ENCODE peak calls at places on chromosomes 3 and 15, in four cellular contexts. B is AG04450, P is HCT116, G is A549. Z is an unnamed sample.

GRCh38 chr3:121624147-121624852 is 31.1 kb downstream of the FBXO40 start:
- DNase-seq in B (no peak), P (no peak), G (no peak), Z (no peak)

GRCh38 chr15:52481915-52482314 is 46.8 kb downstream of the MYO5A start:
- DNase-seq in B (peak; percentile 43), P (peak; percentile 13), G (no peak), Z (peak; percentile 33)

GRCh38 chr3:135229018-135229495 is 434.0 kb downstream of the EPHB1 start:
- DNase-seq in B (no peak), P (no peak), G (no peak), Z (no peak)

GRCh38 chr15:74007820-74008371 is 13.4 kb downstream of the PML start:
- DNase-seq in B (no peak), P (no peak), G (no peak), Z (no peak)

GRCh38 chr15:28956491-28956890 is 70.7 kb downstream of the APBA2 start:
- DNase-seq in B (no peak), P (no peak), G (no peak), Z (no peak)

GRCh38 chr3:30289324-30289723 is 317.1 kb upstream of the TGFBR2 start:
- DNase-seq in B (no peak), P (no peak), G (peak; percentile 71), Z (no peak)

GRCh38 chr3:112569265-112569664 is 7.4 kb downstream of the SLC35A5 start:
- DNase-seq in B (no peak), P (no peak), G (no peak), Z (no peak)

GRCh38 chr3:30638685-30639412 is 32.4 kb downstream of the TGFBR2 start:
- DNase-seq in B (no peak), P (no peak), G (no peak), Z (no peak)

GRCh38 chr15:99100245-99101173 is 4.4 kb upstream of the SYNM start:
- DNase-seq in B (no peak), P (peak; percentile 36), G (peak; percentile 81), Z (no peak)

GRCh38 chr3:82114589-82114988 is 353.1 kb upstream of the GBE1 start:
- DNase-seq in B (no peak), P (no peak), G (no peak), Z (no peak)

GRCh38 chr3:130839815-130840214 is 54.1 kb upstream of the ATP2C1 start:
- DNase-seq in B (no peak), P (no peak), G (no peak), Z (no peak)

GRCh38 chr15:40894689-40895308 is 549 bp downstream of the VPS18 start:
- DNase-seq in B (peak; percentile 66), P (peak; percentile 60), G (peak; percentile 73), Z (peak; percentile 50)

GRCh38 chr3:128084675-128085021 is 32.4 kb downstream of the SEC61A1 start:
- DNase-seq in B (no peak), P (no peak), G (no peak), Z (no peak)

GRCh38 chr3:112519424-112520001 is 20.2 kb upstream of the BTLA start:
- DNase-seq in B (peak; percentile 50), P (peak; percentile 51), G (peak; percentile 73), Z (no peak)

GRCh38 chr15:59398220-59398619 is 25.5 kb upstream of the MYO1E start:
- DNase-seq in B (no peak), P (no peak), G (no peak), Z (no peak)

GRCh38 chr3:141279074-141279945 is 47.7 kb downstream of the PXYLP1 start:
- DNase-seq in B (no peak), P (no peak), G (peak; percentile 41), Z (no peak)

GRCh38 chr3:187713504-187713903 is 11.1 kb upstream of the RTP2 start:
- DNase-seq in B (no peak), P (no peak), G (peak; percentile 41), Z (no peak)

GRCh38 chr15:36356978-36357582 is 222.3 kb upstream of the CDIN1 start:
- DNase-seq in B (peak; percentile 32), P (no peak), G (no peak), Z (no peak)

GRCh38 chr3:157614896-157615295 is 111.7 kb upstream of the VEPH1 start:
- DNase-seq in B (no peak), P (no peak), G (no peak), Z (no peak)

GRCh38 chr3:70531063-70531657 is 218.7 kb upstream of the MDFIC2 start:
- DNase-seq in B (no peak), P (no peak), G (peak; percentile 42), Z (no peak)

GRCh38 chr3:113697192-113698090 is 999 bp upstream of the USF3 start:
- DNase-seq in B (no peak), P (no peak), G (no peak), Z (no peak)

GRCh38 chr3:74839591-74839990 is 225.1 kb upstream of the CNTN3 start:
- DNase-seq in B (no peak), P (no peak), G (no peak), Z (no peak)

GRCh38 chr3:47688488-47688887 is 93.2 kb downstream of the SMARCC1 start:
- DNase-seq in B (no peak), P (no peak), G (no peak), Z (no peak)

GRCh38 chr3:155032918-155033317 is 47.2 kb upstream of the MME start:
- DNase-seq in B (peak; percentile 16), P (no peak), G (no peak), Z (no peak)

GRCh38 chr3:72973031-72973723 is 23.4 kb upstream of the PPP4R2 start:
- DNase-seq in B (no peak), P (no peak), G (no peak), Z (no peak)

DNA sequence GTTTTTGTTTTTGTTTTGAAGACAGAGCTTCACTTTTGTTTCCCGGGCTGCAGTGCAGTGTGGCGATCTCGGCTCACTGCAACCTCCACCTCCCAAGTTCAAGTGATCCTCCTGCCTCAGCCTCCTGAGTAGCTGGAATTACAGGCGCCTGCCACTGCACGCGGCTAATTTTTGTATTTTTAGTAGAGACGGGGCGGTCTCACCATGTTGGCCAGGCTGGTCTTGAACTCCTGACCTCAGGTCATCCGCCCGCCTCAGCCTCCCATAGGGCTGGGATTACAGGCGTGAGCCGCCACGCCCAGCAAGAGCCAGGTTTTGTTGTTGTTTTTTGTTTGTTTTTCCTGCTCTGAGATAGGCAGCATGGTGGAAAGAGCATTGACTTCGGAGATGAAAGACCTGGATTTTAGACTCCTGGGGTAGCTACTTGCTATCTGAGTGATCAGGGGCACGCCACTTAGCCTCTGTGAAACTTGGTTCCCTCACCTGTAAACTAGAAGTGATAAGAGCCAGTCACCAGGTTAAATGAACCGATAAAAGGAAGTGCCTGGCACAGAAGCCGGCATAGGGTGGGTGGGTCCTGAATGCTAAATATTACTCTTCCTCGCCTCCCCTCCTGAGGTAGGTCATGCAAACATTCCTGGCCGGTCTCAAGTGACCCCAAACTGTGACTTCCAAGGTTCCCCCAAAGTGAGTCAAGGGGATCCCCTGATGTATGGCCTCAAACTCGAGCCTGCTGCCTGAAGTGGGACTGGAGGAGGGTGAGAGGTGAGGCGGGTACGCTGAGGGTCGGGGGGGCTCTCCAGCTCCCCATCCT is 62.9 kb upstream of the MCF2L2 start:
- DNase-seq in B (no peak), P (no peak), G (no peak), Z (no peak)
- H3K9me3 ChIP-seq in B (peaks cover 6% of the 10 kb centered on the region), P (no peaks in the 10 kb centered on the region), G (no peaks in the 10 kb centered on the region), Z (no peaks in the 10 kb centered on the region)

GRCh38 chr15:25066708-25067107 is 111.9 kb downstream of the SNRPN start:
- DNase-seq in B (no peak), P (no peak), G (no peak), Z (no peak)

GRCh38 chr15:25068696-25069095 is 113.9 kb downstream of the SNRPN start:
- DNase-seq in B (no peak), P (no peak), G (no peak), Z (no peak)

GRCh38 chr15:25065286-25065685 is 110.5 kb downstream of the SNRPN start:
- DNase-seq in B (no peak), P (no peak), G (no peak), Z (no peak)

GRCh38 chr15:25067725-25068309 is 113.0 kb downstream of the SNRPN start:
- DNase-seq in B (no peak), P (no peak), G (no peak), Z (no peak)

DNA sequence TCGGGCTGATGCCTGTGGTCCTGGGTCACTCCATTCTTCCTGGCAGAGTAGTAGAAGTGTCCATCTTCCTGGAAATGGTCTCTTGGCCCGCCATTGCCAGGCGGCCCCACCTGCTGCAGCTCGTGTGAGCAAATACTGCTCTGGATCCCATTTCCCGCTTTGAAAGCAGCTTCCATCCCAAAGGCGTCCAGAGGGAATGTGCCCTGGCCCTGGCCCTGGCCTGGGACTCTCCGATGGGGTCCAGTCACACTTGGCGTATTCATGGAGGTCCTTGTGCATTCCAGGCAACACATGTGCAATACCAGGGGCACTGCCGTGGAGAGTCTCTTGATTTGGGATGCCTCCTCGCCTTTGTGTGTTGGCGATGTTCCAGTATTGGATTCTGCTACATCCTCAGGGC is 111.1 kb downstream of the SNRPN start:
- DNase-seq in B (no peak), P (no peak), G (no peak), Z (no peak)
- H3K9me3 ChIP-seq in B (peaks cover 100% of the 10 kb centered on the region), P (peaks cover 25% of the 10 kb centered on the region), G (peaks cover 82% of the 10 kb centered on the region), Z (peaks cover 50% of the 10 kb centered on the region)

DNA sequence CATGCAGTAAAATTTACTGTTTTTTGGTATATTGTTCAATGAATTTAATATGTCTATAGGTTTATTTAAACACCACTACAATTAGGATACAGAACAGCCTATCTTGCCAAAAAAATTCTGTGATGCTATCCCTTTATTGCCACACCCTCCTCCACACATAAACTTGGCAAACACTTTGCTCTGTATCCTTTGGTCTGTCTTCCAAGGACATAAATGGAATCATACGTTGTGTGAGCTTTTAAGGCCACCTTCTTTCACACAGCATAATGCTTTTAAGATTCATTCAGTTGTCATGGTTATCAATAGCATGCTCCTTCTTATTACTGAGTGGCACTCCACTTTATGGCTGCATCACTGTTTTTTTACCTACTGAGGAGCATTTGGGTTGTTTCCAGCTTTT is 71.5 kb downstream of the CERS3 start:
- DNase-seq in B (no peak), P (no peak), G (no peak), Z (no peak)
- H3K9me3 ChIP-seq in B (peaks cover 7% of the 10 kb centered on the region), P (no peaks in the 10 kb centered on the region), G (no peaks in the 10 kb centered on the region), Z (no peaks in the 10 kb centered on the region)

DNA sequence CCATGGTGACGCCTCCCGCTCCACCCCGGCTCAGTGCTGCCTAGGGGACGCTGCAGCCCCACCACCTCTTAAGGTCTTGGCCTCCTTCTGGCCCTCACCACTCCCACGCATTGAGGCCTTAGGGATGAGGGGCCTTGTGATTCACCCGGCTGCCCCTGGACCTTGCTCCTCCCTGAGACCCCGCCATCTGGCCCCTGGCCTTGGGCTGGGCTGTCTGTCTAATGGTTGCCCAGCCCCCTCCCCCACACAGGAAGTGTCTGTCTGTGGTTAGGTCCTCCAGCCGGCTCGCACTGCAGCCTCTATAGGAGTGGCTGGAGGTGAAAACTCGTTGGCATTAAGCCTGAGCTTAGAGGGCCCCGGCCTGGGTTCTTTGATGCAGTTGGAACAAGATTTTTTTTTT is 21.5 kb upstream of the MTHFS start:
- DNase-seq in B (no peak), P (no peak), G (no peak), Z (no peak)
- H3K9me3 ChIP-seq in B (peaks cover 49% of the 10 kb centered on the region), P (peaks cover 39% of the 10 kb centered on the region), G (peaks cover 83% of the 10 kb centered on the region), Z (peaks cover 18% of the 10 kb centered on the region)